ENCODE peak calls at places on chromosomes 11 and 22, in seven cellular contexts. T, D, G, J, I, L and V are unnamed samples.

GRCh38 chr22:46813816-46814597 is 51.6 kb downstream of the TBC1D22A start:
- DNase-seq in T (no peak), D (no peak), G (no peak), J (no peak), I (no peak), L (peak), V (peak)

GRCh38 chr11:117563556-117563955 is 233.5 kb downstream of the DSCAML1 start:
- DNase-seq in T (no peak), D (no peak), G (no peak), J (no peak), I (no peak), L (no peak), V (no peak)

GRCh38 chr22:33579448-33580093 is 340.7 kb downstream of the LARGE1 start:
- DNase-seq in T (peak), D (peak), G (peak), J (no peak), I (peak), L (peak), V (no peak)

GRCh38 chr11:83520849-83521248 is 234.7 kb upstream of the CCDC90B start:
- DNase-seq in T (no peak), D (no peak), G (no peak), J (no peak), I (no peak), L (no peak), V (no peak)

GRCh38 chr11:128928400-128928799 is 14.3 kb downstream of the TP53AIP1 start:
- DNase-seq in T (no peak), D (no peak), G (no peak), J (no peak), I (no peak), L (no peak), V (no peak)

GRCh38 chr11:614091-614582 is 1.6 kb downstream of the IRF7 start:
- DNase-seq in T (peak), D (no peak), G (no peak), J (peak), I (no peak), L (no peak), V (no peak)

GRCh38 chr22:25166266-25167056 is 33.2 kb upstream of the CRYBB3 start:
- DNase-seq in T (no peak), D (no peak), G (no peak), J (no peak), I (no peak), L (no peak), V (no peak)

GRCh38 chr11:97856666-97857065 is 1164.1 kb upstream of the CNTN5 start:
- DNase-seq in T (no peak), D (no peak), G (no peak), J (no peak), I (no peak), L (no peak), V (no peak)

GRCh38 chr11:61141601-61142028 is 19.6 kb downstream of the VPS37C start:
- DNase-seq in T (no peak), D (no peak), G (peak), J (peak), I (no peak), L (no peak), V (no peak)

GRCh38 chr11:17735823-17736772 is 1.5 kb downstream of the KCNC1 start:
- DNase-seq in T (peak), D (no peak), G (peak), J (peak), I (no peak), L (no peak), V (no peak)

GRCh38 chr22:30362632-30363281 is 6.0 kb downstream of the CCDC157 start:
- DNase-seq in T (no peak), D (no peak), G (no peak), J (no peak), I (no peak), L (no peak), V (no peak)

GRCh38 chr11:33668468-33668825 is 32.2 kb downstream of the C11orf91 start:
- DNase-seq in T (no peak), D (no peak), G (no peak), J (no peak), I (no peak), L (peak), V (no peak)

GRCh38 chr11:130314184-130314748 is 451 bp downstream of the ZBTB44 start:
- DNase-seq in T (peak), D (peak), G (peak), J (peak), I (peak), L (peak), V (peak)

GRCh38 chr11:45652781-45653180 is 12.6 kb downstream of the CHST1 start:
- DNase-seq in T (no peak), D (no peak), G (peak), J (no peak), I (no peak), L (peak), V (peak)

GRCh38 chr11:122791836-122792235 is 46.5 kb upstream of the CRTAM start:
- DNase-seq in T (no peak), D (no peak), G (no peak), J (no peak), I (no peak), L (peak), V (no peak)

GRCh38 chr11:102664001-102664752 is 39.0 kb upstream of the MMP20 start:
- DNase-seq in T (peak), D (no peak), G (no peak), J (no peak), I (no peak), L (no peak), V (no peak)

GRCh38 chr11:133011604-133012003 is 520.7 kb downstream of the OPCML start:
- DNase-seq in T (no peak), D (no peak), G (no peak), J (no peak), I (no peak), L (no peak), V (no peak)

GRCh38 chr11:123375832-123376231 is 54.2 kb upstream of the GRAMD1B start:
- DNase-seq in T (no peak), D (no peak), G (no peak), J (no peak), I (peak), L (no peak), V (no peak)

GRCh38 chr11:120750647-120751419 is 239.3 kb downstream of the GRIK4 start:
- DNase-seq in T (no peak), D (no peak), G (no peak), J (no peak), I (no peak), L (no peak), V (no peak)

GRCh38 chr22:35525687-35526332 is 14.8 kb upstream of the RASD2 start:
- DNase-seq in T (no peak), D (no peak), G (peak), J (no peak), I (no peak), L (no peak), V (no peak)
- H3K27ac ChIP-seq in T (no peak), D (no peak), G (peak), J (no peak), I (no peak), L (no peak), V (no peak)

GRCh38 chr22:29353860-29354259 is 34.5 kb downstream of the AP1B1 start:
- DNase-seq in T (no peak), D (no peak), G (no peak), J (no peak), I (no peak), L (no peak), V (no peak)

GRCh38 chr22:29359469-29359868 is 28.9 kb downstream of the AP1B1 start:
- DNase-seq in T (peak), D (peak), G (peak), J (peak), I (peak), L (peak), V (no peak)
- TF ChIP-seq CTCF in T (peak), D (peak), G (peak), J (peak), I (peak), L (peak), V (peak)

GRCh38 chr11:20033806-20034205 is 126.5 kb downstream of the DBX1 start:
- DNase-seq in T (no peak), D (no peak), G (no peak), J (no peak), I (no peak), L (no peak), V (no peak)
- H3K27ac ChIP-seq in T (peak), D (peak), G (no peak), J (no peak), I (no peak), L (no peak), V (no peak)

DNA sequence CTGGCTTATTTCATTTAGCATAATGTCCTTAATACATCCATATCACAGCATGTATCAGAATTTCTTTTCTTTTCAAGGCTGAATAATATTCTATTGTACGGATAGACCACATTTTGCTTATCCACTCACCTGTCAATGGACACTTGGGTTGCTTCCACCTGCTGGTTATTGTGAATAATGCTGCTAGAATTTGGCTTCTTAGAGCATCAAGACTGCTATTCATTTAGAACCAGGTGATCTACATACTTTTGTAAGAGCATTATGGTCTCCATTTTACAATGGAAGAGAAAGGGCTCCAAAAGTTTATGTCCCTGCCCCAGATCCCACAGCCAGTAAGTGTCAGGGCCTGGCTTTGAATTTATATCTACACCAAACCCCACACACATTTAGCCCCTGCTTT is 100.7 kb upstream of the CD82 start:
- DNase-seq in T (no peak), D (no peak), G (no peak), J (no peak), I (no peak), L (no peak), V (no peak)
- TF ChIP-seq CTCF in T (no peak), D (no peak), G (no peak), J (no peak), I (no peak), L (no peak), V (peak)

GRCh38 chr11:68330700-68331337 is 18.4 kb downstream of the LRP5 start:
- DNase-seq in T (no peak), D (no peak), G (peak), J (peak), I (no peak), L (no peak), V (no peak)
- H3K27ac ChIP-seq in T (no peak), D (peak), G (peak), J (peak), I (peak), L (no peak), V (no peak)

DNA sequence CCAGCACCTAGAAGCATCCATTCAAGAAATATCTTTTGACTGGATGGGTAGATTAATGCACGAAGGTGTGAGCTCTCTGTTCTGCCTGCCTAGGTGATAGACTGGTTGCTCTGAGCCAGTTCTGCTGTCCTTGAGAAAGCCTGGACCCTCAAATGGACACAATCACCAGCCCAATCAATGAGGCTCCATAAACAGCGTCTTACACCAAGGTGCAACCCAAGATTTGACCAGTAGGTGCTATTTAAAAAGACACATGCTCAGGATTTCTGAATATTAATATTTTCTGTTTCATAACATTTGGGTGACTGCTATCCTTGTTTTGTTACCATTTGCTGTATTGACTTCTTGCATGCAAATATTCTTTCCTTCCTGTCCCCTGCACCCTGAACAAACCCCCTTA is 39.0 kb downstream of the PAMR1 start:
- DNase-seq in T (no peak), D (peak), G (no peak), J (no peak), I (no peak), L (no peak), V (no peak)
- TF ChIP-seq CTCF in T (no peak), D (no peak), G (no peak), J (no peak), I (no peak), L (no peak), V (no peak)

DNA sequence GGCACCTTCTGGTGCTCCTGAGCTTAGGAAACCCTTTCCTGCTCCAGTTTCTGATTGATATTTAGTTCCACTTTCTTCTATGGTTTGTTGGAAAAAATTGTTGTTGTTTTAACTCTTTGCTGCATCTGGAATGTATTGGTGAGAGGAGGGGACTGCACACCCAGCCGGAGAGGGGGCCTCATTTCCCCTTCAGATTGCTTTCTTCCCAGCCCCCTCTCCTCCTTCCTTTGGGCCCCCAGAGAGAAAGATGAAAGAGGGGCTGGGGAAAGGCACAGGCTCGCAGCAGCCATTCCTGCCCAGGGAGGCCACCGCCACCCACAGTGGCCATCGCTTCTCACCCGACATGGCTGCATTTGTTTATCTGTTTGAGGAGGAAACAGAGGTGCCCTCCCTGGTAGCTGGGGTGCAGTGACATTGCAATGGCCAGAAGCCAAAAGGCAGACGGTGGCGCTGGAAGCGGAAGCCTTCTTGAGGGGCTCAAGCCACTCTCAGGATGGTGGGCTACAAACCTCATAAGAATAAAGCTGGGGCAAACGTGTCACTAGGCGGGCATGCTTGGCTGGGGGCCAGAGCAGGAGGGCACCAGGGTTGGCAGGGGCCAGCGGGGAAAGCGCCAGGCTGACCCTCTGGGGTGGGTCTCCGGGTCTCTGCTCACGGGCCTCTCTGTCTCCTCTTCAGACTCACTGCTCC is 12.4 kb downstream of the TNNT3 start:
- DNase-seq in T (peak), D (no peak), G (no peak), J (no peak), I (no peak), L (no peak), V (no peak)
- H3K27ac ChIP-seq in T (no peak), D (no peak), G (no peak), J (no peak), I (peak), L (no peak), V (no peak)

DNA sequence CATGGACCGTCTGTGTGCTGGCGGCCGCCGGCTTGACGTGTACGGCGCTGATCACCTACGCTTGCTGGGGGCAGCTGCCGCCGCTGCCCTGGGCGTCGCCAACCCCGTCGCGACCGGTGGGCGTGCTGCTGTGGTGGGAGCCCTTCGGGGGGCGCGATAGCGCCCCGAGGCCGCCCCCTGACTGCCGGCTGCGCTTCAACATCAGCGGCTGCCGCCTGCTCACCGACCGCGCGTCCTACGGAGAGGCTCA is 786 bp downstream of the FUT4 start:
- DNase-seq in T (no peak), D (no peak), G (no peak), J (no peak), I (peak), L (no peak), V (no peak)
- TF ChIP-seq CTCF in T (no peak), D (no peak), G (no peak), J (no peak), I (no peak), L (no peak), V (no peak)

GRCh38 chr11:19768815-19769214 is 56.2 kb downstream of the NAV2 start:
- DNase-seq in T (no peak), D (no peak), G (no peak), J (no peak), I (no peak), L (no peak), V (no peak)

GRCh38 chr11:19766206-19766605 is 53.6 kb downstream of the NAV2 start:
- DNase-seq in T (no peak), D (no peak), G (no peak), J (no peak), I (no peak), L (peak), V (no peak)

GRCh38 chr11:19768197-19768596 is 55.6 kb downstream of the NAV2 start:
- DNase-seq in T (no peak), D (no peak), G (no peak), J (no peak), I (no peak), L (no peak), V (no peak)

GRCh38 chr11:19767691-19768151 is 55.1 kb downstream of the NAV2 start:
- DNase-seq in T (no peak), D (no peak), G (no peak), J (no peak), I (no peak), L (no peak), V (no peak)

GRCh38 chr11:19766810-19767209 is 54.2 kb downstream of the NAV2 start:
- DNase-seq in T (no peak), D (no peak), G (no peak), J (no peak), I (no peak), L (no peak), V (no peak)
- H3K27ac ChIP-seq in T (no peak), D (no peak), G (peak), J (no peak), I (no peak), L (no peak), V (no peak)

DNA sequence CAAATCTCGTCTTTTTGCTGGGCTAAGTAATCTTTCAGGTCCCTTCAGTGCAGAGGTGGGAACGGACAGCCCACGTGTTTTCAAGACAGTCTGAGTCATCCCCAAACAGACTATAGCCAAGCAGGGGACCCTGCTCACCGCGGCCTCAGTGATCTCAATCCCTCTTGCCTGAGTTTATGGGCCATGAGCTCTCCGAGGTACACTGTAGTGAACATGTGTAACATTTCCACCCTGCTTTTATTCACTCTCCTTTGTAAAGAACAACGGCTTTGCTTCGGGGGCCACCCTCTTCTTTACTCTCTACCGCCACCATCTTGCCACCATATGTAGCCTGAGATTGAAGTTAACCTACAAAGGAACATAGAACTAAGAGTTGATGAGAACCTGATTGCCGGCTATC is 11.5 kb upstream of the KCTD14 start:
- DNase-seq in T (no peak), D (no peak), G (no peak), J (no peak), I (no peak), L (no peak), V (no peak)
- TF ChIP-seq CTCF in T (peak), D (no peak), G (no peak), J (no peak), I (no peak), L (no peak), V (no peak)